ENCODE peak calls at places on chromosomes 16 and 17, in eight cellular contexts. F is endodermal cell, Q is astrocyte of the spinal cord, O is neural progenitor cell, U is tibial artery, D is thoracic aorta, T is dorsolateral prefrontal cortex, J is cardiac fibroblast. L is an unnamed sample.

GRCh38 chr17:81064746-81065475 is 30.0 kb downstream of the BAIAP2 start:
- DNase-seq in O (peak; percentile 72), T (no peak), F (peak; percentile 74), Q (peak; percentile 47), U (no peak), D (no peak), J (peak; percentile 39), L (no peak)

GRCh38 chr16:4386452-4386813 is 14.8 kb downstream of the VASN start:
- DNase-seq in D (no peak), Q (no peak), U (no peak), F (peak; percentile 46), O (no peak), T (no peak), J (peak; percentile 55), L (no peak)

GRCh38 chr17:50055055-50055425 is 870 bp upstream of the ITGA3 start:
- DNase-seq in Q (no peak), J (no peak), D (no peak), F (peak; percentile 93), U (no peak), O (peak; percentile 26), T (peak; percentile 54), L (peak; percentile 46)

GRCh38 chr17:38453951-38454421 is 25.7 kb downstream of the ARHGAP23 start:
- DNase-seq in Q (peak; percentile 52), U (no peak), O (peak; percentile 45), T (no peak), J (peak; percentile 51), F (peak; percentile 77), D (no peak), L (no peak)

GRCh38 chr17:43970366-43970765 is 16.6 kb upstream of the PYY start:
- DNase-seq in J (no peak), F (no peak), O (no peak), T (no peak), Q (no peak), D (no peak), U (no peak), L (no peak)

GRCh38 chr16:70453891-70454220 is 539 bp upstream of the FCSK start:
- DNase-seq in U (no peak), Q (no peak), O (peak; percentile 66), F (no peak), T (no peak), D (no peak), J (no peak), L (no peak)

GRCh38 chr17:65530158-65530984 is 31.1 kb downstream of the AXIN2 start:
- DNase-seq in F (peak; percentile 56), O (no peak), J (no peak), Q (no peak), U (no peak), T (no peak), D (no peak), L (peak; percentile 79)

GRCh38 chr17:42179911-42180410 is 981 bp downstream of the KCNH4 start:
- DNase-seq in F (peak; percentile 96), O (peak; percentile 90), D (no peak), J (peak; percentile 37), Q (peak; percentile 16), U (no peak), T (peak; percentile 35), L (no peak)

GRCh38 chr17:7838291-7839075 is 4.5 kb downstream of the KDM6B start:
- DNase-seq in J (peak; percentile 55), T (no peak), U (no peak), F (peak; percentile 79), O (peak; percentile 92), D (no peak), Q (peak; percentile 56), L (no peak)

GRCh38 chr16:57859331-57859730 is 57.0 kb upstream of the KIFC3 start:
- DNase-seq in J (peak; percentile 65), Q (peak; percentile 64), F (peak; percentile 89), O (peak; percentile 79), U (no peak), T (no peak), D (no peak), L (no peak)
- TF ChIP-seq CTCF in J (peak; percentile 40), Q (peak; percentile 54), F (peak; percentile 76), O (peak; percentile 45), U (no peak), T (no peak), D (no peak), L (no peak)

GRCh38 chr16:63714876-63715275 is 1407.0 kb downstream of the CDH11 start:
- DNase-seq in O (no peak), U (no peak), J (no peak), Q (no peak), D (no peak), T (no peak), F (peak; percentile 59), L (no peak)

GRCh38 chr16:63719926-63720325 is 1401.9 kb downstream of the CDH11 start:
- DNase-seq in Q (no peak), J (no peak), O (no peak), U (no peak), F (no peak), D (no peak), T (no peak), L (no peak)

DNA sequence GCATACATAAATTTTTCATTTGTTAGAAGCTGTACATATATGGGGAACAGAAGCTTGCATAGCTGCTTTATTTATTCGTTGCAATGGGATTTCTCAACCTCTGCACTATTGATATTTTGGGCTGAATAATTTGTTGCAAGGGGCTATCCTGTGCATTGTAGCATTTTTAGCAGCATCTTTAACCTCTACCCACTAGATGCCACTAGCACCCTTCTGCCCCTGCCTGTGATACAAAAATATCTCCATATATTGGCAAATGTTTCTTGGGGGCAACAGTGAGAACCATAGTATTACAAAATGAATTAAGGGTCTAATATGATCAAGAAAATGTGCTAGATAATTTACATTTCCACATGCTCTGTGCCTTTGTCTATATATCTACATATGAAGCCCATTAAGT is 1401.0 kb downstream of the CDH11 start:
- DNase-seq in D (no peak), Q (no peak), J (no peak), T (no peak), U (no peak), O (no peak), F (no peak), L (no peak)
- TF ChIP-seq CTCF in D (no peak), Q (no peak), J (peak; percentile 7), T (no peak), U (no peak), O (peak; percentile 42), F (peak; percentile 64), L (no peak)

GRCh38 chr16:30370444-30371247 is at the start of gene TBC1D10B:
- DNase-seq in O (peak; percentile 100), T (peak; percentile 99), J (peak; percentile 100), Q (peak; percentile 100), D (peak; percentile 97), F (peak; percentile 100), U (peak; percentile 98), L (peak; percentile 99)

GRCh38 chr16:30372037-30372712 is 1.9 kb upstream of the TBC1D10B start:
- DNase-seq in U (no peak), F (peak; percentile 35), T (no peak), J (no peak), O (no peak), Q (no peak), D (no peak), L (no peak)

GRCh38 chr16:30369938-30370443 is 303 bp downstream of the TBC1D10B start:
- DNase-seq in T (no peak), F (no peak), Q (no peak), J (no peak), U (no peak), D (no peak), O (no peak), L (no peak)

GRCh38 chr16:30372725-30373124 is 1.9 kb upstream of the MYL11 start:
- DNase-seq in J (no peak), U (no peak), O (no peak), T (no peak), F (peak; percentile 40), D (no peak), Q (no peak), L (no peak)

GRCh38 chr16:30371248-30371816 is 1.0 kb upstream of the TBC1D10B start:
- DNase-seq in D (no peak), O (no peak), Q (no peak), J (no peak), F (no peak), T (no peak), U (no peak), L (no peak)
- TF ChIP-seq CTCF in D (no peak), O (peak; percentile 1), Q (no peak), J (no peak), F (no peak), T (no peak), U (no peak), L (no peak)

GRCh38 chr16:84141143-84141670 is 3.8 kb downstream of the HSDL1 start:
- DNase-seq in J (no peak), D (no peak), U (no peak), T (no peak), F (no peak), Q (no peak), O (no peak), L (no peak)
- TF ChIP-seq CTCF in J (no peak), D (no peak), U (no peak), T (no peak), F (peak; percentile 71), Q (no peak), O (no peak), L (no peak)

GRCh38 chr17:78355701-78356100 is 4.2 kb downstream of the SOCS3 start:
- DNase-seq in O (no peak), Q (peak; percentile 48), T (no peak), F (no peak), J (no peak), D (no peak), U (no peak), L (no peak)

GRCh38 chr17:78357177-78357586 is 2.7 kb downstream of the SOCS3 start:
- DNase-seq in Q (peak; percentile 83), O (no peak), D (no peak), U (no peak), J (peak; percentile 61), T (peak; percentile 63), F (no peak), L (no peak)

GRCh38 chr17:78355045-78355641 is 4.7 kb downstream of the SOCS3 start:
- DNase-seq in U (no peak), O (no peak), D (no peak), Q (peak; percentile 35), F (no peak), T (no peak), J (no peak), L (no peak)

GRCh38 chr17:78357687-78358537 is 2.0 kb downstream of the SOCS3 start:
- DNase-seq in Q (peak; percentile 30), J (no peak), F (peak; percentile 84), D (no peak), U (no peak), O (peak; percentile 47), T (no peak), L (no peak)

DNA sequence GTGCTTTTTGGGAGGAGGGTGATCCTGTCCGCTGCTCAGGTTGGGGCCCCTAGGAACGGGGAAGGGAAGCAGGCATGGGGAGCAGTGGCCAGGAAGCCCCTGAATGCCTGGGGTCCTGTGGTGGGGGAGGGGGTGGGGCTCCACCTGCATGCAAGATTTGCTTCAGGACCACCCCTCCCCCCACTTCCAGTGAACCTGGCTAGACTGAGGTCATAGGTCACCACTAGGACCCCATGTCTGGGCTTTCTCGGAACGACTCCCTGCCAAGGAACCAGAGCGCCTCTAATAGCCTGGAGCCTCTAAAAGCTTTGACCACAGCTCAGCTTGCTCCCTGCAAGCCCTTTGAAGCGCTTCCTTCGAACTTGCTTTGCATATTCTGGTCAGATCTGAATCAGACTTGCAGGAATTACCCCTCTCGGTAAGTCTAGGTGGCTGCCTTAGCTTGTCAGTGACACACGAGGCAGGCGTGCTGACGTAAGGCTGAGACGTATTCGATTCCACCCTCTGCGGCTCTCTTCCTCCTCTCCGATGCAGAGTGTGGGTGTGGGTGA is 3.6 kb downstream of the SOCS3 start:
- DNase-seq in Q (peak; percentile 90), O (peak; percentile 61), D (no peak), U (no peak), T (peak; percentile 58), J (peak; percentile 89), F (peak; percentile 87), L (no peak)
- TF ChIP-seq CTCF in Q (no peak), O (no peak), D (no peak), U (no peak), T (no peak), J (no peak), F (no peak), L (no peak)